ENCODE peak calls at places on chromosome 12, in six cellular contexts. One of them, this sample, is unnamed.

GRCh38 chr12:20148241-20148640 is 220.1 kb upstream of the PDE3A start:
- ATAC-seq in Panc1: no peak
- ATAC-seq in T-helper 17 cell: no peak
- ATAC-seq in activated naive CD4-positive, alpha-beta T cell treated with anti-CD3 and anti-CD28 coated beads, Interleukin-2, amount 50 U/mL, for 72 hours: no peak
- ATAC-seq in aorta: no peak
- ATAC-seq in activated CD8-positive, alpha-beta memory T cell treated with anti-CD3 and anti-CD28 coated beads, Interleukin-2, amount 10 ng/mL, durations not matched to agents 7 days and 5 days: no peak
- ATAC-seq in this sample: no peak

GRCh38 chr12:47408171-47408871 is 297.5 kb downstream of the RPAP3 start:
- ATAC-seq in Panc1: no peak
- ATAC-seq in T-helper 17 cell: peak
- ATAC-seq in activated naive CD4-positive, alpha-beta T cell treated with anti-CD3 and anti-CD28 coated beads, Interleukin-2, amount 50 U/mL, for 72 hours: peak
- ATAC-seq in aorta: no peak
- ATAC-seq in activated CD8-positive, alpha-beta memory T cell treated with anti-CD3 and anti-CD28 coated beads, Interleukin-2, amount 10 ng/mL, durations not matched to agents 7 days and 5 days: peak
- ATAC-seq in this sample: no peak

GRCh38 chr12:50696931-50697330 is 67.0 kb upstream of the ATF1 start:
- ATAC-seq in Panc1: no peak
- ATAC-seq in T-helper 17 cell: no peak
- ATAC-seq in activated naive CD4-positive, alpha-beta T cell treated with anti-CD3 and anti-CD28 coated beads, Interleukin-2, amount 50 U/mL, for 72 hours: no peak
- ATAC-seq in aorta: no peak
- ATAC-seq in activated CD8-positive, alpha-beta memory T cell treated with anti-CD3 and anti-CD28 coated beads, Interleukin-2, amount 10 ng/mL, durations not matched to agents 7 days and 5 days: no peak
- ATAC-seq in this sample: no peak

GRCh38 chr12:111434680-111435338 is 29.1 kb downstream of the SH2B3 start:
- ATAC-seq in Panc1: peak
- ATAC-seq in T-helper 17 cell: peak
- ATAC-seq in activated naive CD4-positive, alpha-beta T cell treated with anti-CD3 and anti-CD28 coated beads, Interleukin-2, amount 50 U/mL, for 72 hours: peak
- ATAC-seq in aorta: peak
- ATAC-seq in activated CD8-positive, alpha-beta memory T cell treated with anti-CD3 and anti-CD28 coated beads, Interleukin-2, amount 10 ng/mL, durations not matched to agents 7 days and 5 days: peak
- ATAC-seq in this sample: peak

GRCh38 chr12:94271351-94271750 is 123.0 kb downstream of the PLXNC1 start:
- ATAC-seq in Panc1: no peak
- ATAC-seq in T-helper 17 cell: no peak
- ATAC-seq in activated naive CD4-positive, alpha-beta T cell treated with anti-CD3 and anti-CD28 coated beads, Interleukin-2, amount 50 U/mL, for 72 hours: no peak
- ATAC-seq in aorta: no peak
- ATAC-seq in activated CD8-positive, alpha-beta memory T cell treated with anti-CD3 and anti-CD28 coated beads, Interleukin-2, amount 10 ng/mL, durations not matched to agents 7 days and 5 days: no peak
- ATAC-seq in this sample: no peak

GRCh38 chr12:40769846-40770245 is 77.6 kb downstream of the CNTN1 start:
- ATAC-seq in Panc1: no peak
- ATAC-seq in T-helper 17 cell: no peak
- ATAC-seq in activated naive CD4-positive, alpha-beta T cell treated with anti-CD3 and anti-CD28 coated beads, Interleukin-2, amount 50 U/mL, for 72 hours: no peak
- ATAC-seq in aorta: no peak
- ATAC-seq in activated CD8-positive, alpha-beta memory T cell treated with anti-CD3 and anti-CD28 coated beads, Interleukin-2, amount 10 ng/mL, durations not matched to agents 7 days and 5 days: no peak
- ATAC-seq in this sample: no peak

GRCh38 chr12:91111366-91112321 is at the start of gene LUM:
- ATAC-seq in Panc1: no peak
- ATAC-seq in T-helper 17 cell: no peak
- ATAC-seq in activated naive CD4-positive, alpha-beta T cell treated with anti-CD3 and anti-CD28 coated beads, Interleukin-2, amount 50 U/mL, for 72 hours: no peak
- ATAC-seq in aorta: peak
- ATAC-seq in activated CD8-positive, alpha-beta memory T cell treated with anti-CD3 and anti-CD28 coated beads, Interleukin-2, amount 10 ng/mL, durations not matched to agents 7 days and 5 days: no peak
- ATAC-seq in this sample: peak

GRCh38 chr12:93113317-93114006 is 184.4 kb upstream of the EEA1 start:
- ATAC-seq in Panc1: no peak
- ATAC-seq in T-helper 17 cell: no peak
- ATAC-seq in activated naive CD4-positive, alpha-beta T cell treated with anti-CD3 and anti-CD28 coated beads, Interleukin-2, amount 50 U/mL, for 72 hours: no peak
- ATAC-seq in aorta: no peak
- ATAC-seq in activated CD8-positive, alpha-beta memory T cell treated with anti-CD3 and anti-CD28 coated beads, Interleukin-2, amount 10 ng/mL, durations not matched to agents 7 days and 5 days: no peak
- ATAC-seq in this sample: no peak

GRCh38 chr12:120265203-120265482 is 387 bp downstream of the PXN start:
- ATAC-seq in Panc1: peak
- ATAC-seq in T-helper 17 cell: no peak
- ATAC-seq in activated naive CD4-positive, alpha-beta T cell treated with anti-CD3 and anti-CD28 coated beads, Interleukin-2, amount 50 U/mL, for 72 hours: no peak
- ATAC-seq in aorta: peak
- ATAC-seq in activated CD8-positive, alpha-beta memory T cell treated with anti-CD3 and anti-CD28 coated beads, Interleukin-2, amount 10 ng/mL, durations not matched to agents 7 days and 5 days: no peak
- ATAC-seq in this sample: no peak

GRCh38 chr12:27272375-27273028 is 28.4 kb downstream of the STK38L start:
- ATAC-seq in Panc1: no peak
- ATAC-seq in T-helper 17 cell: no peak
- ATAC-seq in activated naive CD4-positive, alpha-beta T cell treated with anti-CD3 and anti-CD28 coated beads, Interleukin-2, amount 50 U/mL, for 72 hours: no peak
- ATAC-seq in aorta: peak
- ATAC-seq in activated CD8-positive, alpha-beta memory T cell treated with anti-CD3 and anti-CD28 coated beads, Interleukin-2, amount 10 ng/mL, durations not matched to agents 7 days and 5 days: no peak
- ATAC-seq in this sample: peak

GRCh38 chr12:40202095-40203059 is 22.4 kb upstream of the LRRK2 start:
- ATAC-seq in Panc1: no peak
- ATAC-seq in T-helper 17 cell: no peak
- ATAC-seq in activated naive CD4-positive, alpha-beta T cell treated with anti-CD3 and anti-CD28 coated beads, Interleukin-2, amount 50 U/mL, for 72 hours: no peak
- ATAC-seq in aorta: no peak
- ATAC-seq in activated CD8-positive, alpha-beta memory T cell treated with anti-CD3 and anti-CD28 coated beads, Interleukin-2, amount 10 ng/mL, durations not matched to agents 7 days and 5 days: no peak
- ATAC-seq in this sample: no peak

GRCh38 chr12:79373896-79374499 is 316.8 kb downstream of the PAWR start:
- ATAC-seq in Panc1: peak
- ATAC-seq in T-helper 17 cell: no peak
- ATAC-seq in activated naive CD4-positive, alpha-beta T cell treated with anti-CD3 and anti-CD28 coated beads, Interleukin-2, amount 50 U/mL, for 72 hours: peak
- ATAC-seq in aorta: no peak
- ATAC-seq in activated CD8-positive, alpha-beta memory T cell treated with anti-CD3 and anti-CD28 coated beads, Interleukin-2, amount 10 ng/mL, durations not matched to agents 7 days and 5 days: no peak
- ATAC-seq in this sample: no peak

GRCh38 chr12:6938353-6939186 is 5.0 kb upstream of the RNU7-1 start:
- ATAC-seq in Panc1: no peak
- ATAC-seq in T-helper 17 cell: no peak
- ATAC-seq in activated naive CD4-positive, alpha-beta T cell treated with anti-CD3 and anti-CD28 coated beads, Interleukin-2, amount 50 U/mL, for 72 hours: no peak
- ATAC-seq in aorta: no peak
- ATAC-seq in activated CD8-positive, alpha-beta memory T cell treated with anti-CD3 and anti-CD28 coated beads, Interleukin-2, amount 10 ng/mL, durations not matched to agents 7 days and 5 days: no peak
- ATAC-seq in this sample: no peak

GRCh38 chr12:45468751-45469615 is 253.1 kb downstream of the ANO6 start:
- ATAC-seq in Panc1: no peak
- ATAC-seq in T-helper 17 cell: no peak
- ATAC-seq in activated naive CD4-positive, alpha-beta T cell treated with anti-CD3 and anti-CD28 coated beads, Interleukin-2, amount 50 U/mL, for 72 hours: no peak
- ATAC-seq in aorta: no peak
- ATAC-seq in activated CD8-positive, alpha-beta memory T cell treated with anti-CD3 and anti-CD28 coated beads, Interleukin-2, amount 10 ng/mL, durations not matched to agents 7 days and 5 days: no peak
- ATAC-seq in this sample: no peak

GRCh38 chr12:58026421-58026820 is 85.1 kb downstream of the ATP23 start:
- ATAC-seq in Panc1: no peak
- ATAC-seq in T-helper 17 cell: no peak
- ATAC-seq in activated naive CD4-positive, alpha-beta T cell treated with anti-CD3 and anti-CD28 coated beads, Interleukin-2, amount 50 U/mL, for 72 hours: no peak
- ATAC-seq in aorta: no peak
- ATAC-seq in activated CD8-positive, alpha-beta memory T cell treated with anti-CD3 and anti-CD28 coated beads, Interleukin-2, amount 10 ng/mL, durations not matched to agents 7 days and 5 days: no peak
- ATAC-seq in this sample: no peak

GRCh38 chr12:6318440-6318879 is 8.0 kb downstream of the PLEKHG6 start:
- ATAC-seq in Panc1: no peak
- ATAC-seq in T-helper 17 cell: no peak
- ATAC-seq in activated naive CD4-positive, alpha-beta T cell treated with anti-CD3 and anti-CD28 coated beads, Interleukin-2, amount 50 U/mL, for 72 hours: no peak
- ATAC-seq in aorta: no peak
- ATAC-seq in activated CD8-positive, alpha-beta memory T cell treated with anti-CD3 and anti-CD28 coated beads, Interleukin-2, amount 10 ng/mL, durations not matched to agents 7 days and 5 days: peak
- ATAC-seq in this sample: no peak

GRCh38 chr12:6998708-6999451 is 19.4 kb downstream of the LPCAT3 start:
- ATAC-seq in Panc1: no peak
- ATAC-seq in T-helper 17 cell: no peak
- ATAC-seq in activated naive CD4-positive, alpha-beta T cell treated with anti-CD3 and anti-CD28 coated beads, Interleukin-2, amount 50 U/mL, for 72 hours: no peak
- ATAC-seq in aorta: no peak
- ATAC-seq in activated CD8-positive, alpha-beta memory T cell treated with anti-CD3 and anti-CD28 coated beads, Interleukin-2, amount 10 ng/mL, durations not matched to agents 7 days and 5 days: no peak
- ATAC-seq in this sample: no peak

GRCh38 chr12:83102499-83102898 is 415.8 kb downstream of the TMTC2 start:
- ATAC-seq in Panc1: no peak
- ATAC-seq in T-helper 17 cell: no peak
- ATAC-seq in activated naive CD4-positive, alpha-beta T cell treated with anti-CD3 and anti-CD28 coated beads, Interleukin-2, amount 50 U/mL, for 72 hours: no peak
- ATAC-seq in aorta: no peak
- ATAC-seq in activated CD8-positive, alpha-beta memory T cell treated with anti-CD3 and anti-CD28 coated beads, Interleukin-2, amount 10 ng/mL, durations not matched to agents 7 days and 5 days: no peak
- ATAC-seq in this sample: no peak

GRCh38 chr12:108930155-108930554 is 50.3 kb downstream of the DAO start:
- ATAC-seq in Panc1: no peak
- ATAC-seq in T-helper 17 cell: no peak
- ATAC-seq in activated naive CD4-positive, alpha-beta T cell treated with anti-CD3 and anti-CD28 coated beads, Interleukin-2, amount 50 U/mL, for 72 hours: no peak
- ATAC-seq in aorta: peak
- ATAC-seq in activated CD8-positive, alpha-beta memory T cell treated with anti-CD3 and anti-CD28 coated beads, Interleukin-2, amount 10 ng/mL, durations not matched to agents 7 days and 5 days: no peak
- ATAC-seq in this sample: no peak

GRCh38 chr12:12723681-12724420 is 6.7 kb downstream of the CDKN1B start:
- ATAC-seq in Panc1: peak
- ATAC-seq in T-helper 17 cell: no peak
- ATAC-seq in activated naive CD4-positive, alpha-beta T cell treated with anti-CD3 and anti-CD28 coated beads, Interleukin-2, amount 50 U/mL, for 72 hours: no peak
- ATAC-seq in aorta: peak
- ATAC-seq in activated CD8-positive, alpha-beta memory T cell treated with anti-CD3 and anti-CD28 coated beads, Interleukin-2, amount 10 ng/mL, durations not matched to agents 7 days and 5 days: peak
- ATAC-seq in this sample: peak

GRCh38 chr12:119397540-119397939 is 63.0 kb downstream of the CCDC60 start:
- ATAC-seq in Panc1: no peak
- ATAC-seq in T-helper 17 cell: no peak
- ATAC-seq in activated naive CD4-positive, alpha-beta T cell treated with anti-CD3 and anti-CD28 coated beads, Interleukin-2, amount 50 U/mL, for 72 hours: no peak
- ATAC-seq in aorta: no peak
- ATAC-seq in activated CD8-positive, alpha-beta memory T cell treated with anti-CD3 and anti-CD28 coated beads, Interleukin-2, amount 10 ng/mL, durations not matched to agents 7 days and 5 days: no peak
- ATAC-seq in this sample: no peak

GRCh38 chr12:16349132-16349463 is 1.7 kb downstream of the MGST1 start:
- ATAC-seq in Panc1: no peak
- ATAC-seq in T-helper 17 cell: no peak
- ATAC-seq in activated naive CD4-positive, alpha-beta T cell treated with anti-CD3 and anti-CD28 coated beads, Interleukin-2, amount 50 U/mL, for 72 hours: no peak
- ATAC-seq in aorta: peak
- ATAC-seq in activated CD8-positive, alpha-beta memory T cell treated with anti-CD3 and anti-CD28 coated beads, Interleukin-2, amount 10 ng/mL, durations not matched to agents 7 days and 5 days: no peak
- ATAC-seq in this sample: peak

GRCh38 chr12:103241184-103241583 is 254.6 kb downstream of the C12orf42 start:
- ATAC-seq in Panc1: no peak
- ATAC-seq in T-helper 17 cell: no peak
- ATAC-seq in activated naive CD4-positive, alpha-beta T cell treated with anti-CD3 and anti-CD28 coated beads, Interleukin-2, amount 50 U/mL, for 72 hours: no peak
- ATAC-seq in aorta: no peak
- ATAC-seq in activated CD8-positive, alpha-beta memory T cell treated with anti-CD3 and anti-CD28 coated beads, Interleukin-2, amount 10 ng/mL, durations not matched to agents 7 days and 5 days: no peak
- ATAC-seq in this sample: no peak

GRCh38 chr12:98328467-98328866 is 186.9 kb upstream of the TMPO start:
- ATAC-seq in Panc1: no peak
- ATAC-seq in T-helper 17 cell: no peak
- ATAC-seq in activated naive CD4-positive, alpha-beta T cell treated with anti-CD3 and anti-CD28 coated beads, Interleukin-2, amount 50 U/mL, for 72 hours: no peak
- ATAC-seq in aorta: no peak
- ATAC-seq in activated CD8-positive, alpha-beta memory T cell treated with anti-CD3 and anti-CD28 coated beads, Interleukin-2, amount 10 ng/mL, durations not matched to agents 7 days and 5 days: no peak
- ATAC-seq in this sample: no peak

GRCh38 chr12:49342914-49343731 is 3.6 kb upstream of the DNAJC22 start:
- ATAC-seq in Panc1: no peak
- ATAC-seq in T-helper 17 cell: no peak
- ATAC-seq in activated naive CD4-positive, alpha-beta T cell treated with anti-CD3 and anti-CD28 coated beads, Interleukin-2, amount 50 U/mL, for 72 hours: peak
- ATAC-seq in aorta: no peak
- ATAC-seq in activated CD8-positive, alpha-beta memory T cell treated with anti-CD3 and anti-CD28 coated beads, Interleukin-2, amount 10 ng/mL, durations not matched to agents 7 days and 5 days: no peak
- ATAC-seq in this sample: no peak